ENCODE peak calls at places on chromosome 17, in five cellular contexts. B is tibial artery; J is heart right ventricle; D is GM23248; I is CD8-positive, alpha-beta T cell. P is an unnamed sample. For H3K4me1, the result is how much of the 10 kb centered on the place peaks cover.

GRCh38 chr17:82874011-82874835 is 34.4 kb upstream of the ZNF750 start:
- DNase-seq in B (no peak), J (no peak), D (no peak), I (no peak), P (peak)

GRCh38 chr17:50203589-50204345 is 2.3 kb upstream of the COL1A1 start:
- DNase-seq in B (peak), J (no peak), D (peak), I (no peak), P (no peak)

GRCh38 chr17:80426671-80427326 is 11.8 kb downstream of the ENDOV start:
- DNase-seq in B (peak), J (peak), D (peak), I (peak), P (peak)

GRCh38 chr17:37761065-37761464 is 16.2 kb upstream of the HNF1B start:
- DNase-seq in B (no peak), J (no peak), D (no peak), I (no peak), P (no peak)

GRCh38 chr17:8151120-8151640 is 1.0 kb downstream of the PER1 start:
- DNase-seq in B (peak), J (peak), D (peak), I (peak), P (peak)

GRCh38 chr17:30922235-30922993 is 669 bp downstream of the ADAP2 start:
- DNase-seq in B (no peak), J (peak), D (peak), I (no peak), P (no peak)

GRCh38 chr17:27649929-27650328 is 18.9 kb downstream of the LGALS9 start:
- DNase-seq in B (peak), J (peak), D (no peak), I (no peak), P (no peak)

GRCh38 chr17:32875904-32876413 is 965 bp downstream of the MYO1D start:
- DNase-seq in B (no peak), J (no peak), D (peak), I (no peak), P (no peak)

GRCh38 chr17:76390003-76390421 is 5.6 kb downstream of the SPHK1 start:
- DNase-seq in B (no peak), J (no peak), D (peak), I (no peak), P (no peak)

GRCh38 chr17:30905742-30906100 is 317 bp downstream of the TEFM start:
- DNase-seq in B (no peak), J (no peak), D (peak), I (no peak), P (no peak)

GRCh38 chr17:63939884-63940283 is 7.8 kb upstream of the CD79B start:
- DNase-seq in B (no peak), J (no peak), D (no peak), I (no peak), P (no peak)

GRCh38 chr17:67600408-67600807 is 117.3 kb upstream of the NOL11 start:
- DNase-seq in B (no peak), J (no peak), D (no peak), I (no peak), P (no peak)

GRCh38 chr17:48564200-48565023 is 13.7 kb downstream of the HOXB4 start:
- DNase-seq in B (no peak), J (no peak), D (peak), I (no peak), P (peak)

GRCh38 chr17:20267459-20267842 is 199.9 kb downstream of the LGALS9B start:
- DNase-seq in B (no peak), J (no peak), D (no peak), I (peak), P (no peak)

GRCh38 chr17:71636644-71637043 is 484.2 kb upstream of the SOX9 start:
- DNase-seq in B (no peak), J (no peak), D (no peak), I (no peak), P (no peak)

GRCh38 chr17:31008374-31009035 is 37.7 kb downstream of the RNF135 start:
- DNase-seq in B (peak), J (peak), D (peak), I (peak), P (peak)

GRCh38 chr17:39352511-39352910 is 48.9 kb downstream of the FBXL20 start:
- DNase-seq in B (no peak), J (no peak), D (peak), I (no peak), P (no peak)

GRCh38 chr17:49910094-49910857 is 58.7 kb upstream of the DLX4 start:
- DNase-seq in B (no peak), J (no peak), D (peak), I (no peak), P (peak)

GRCh38 chr17:69501591-69502468 is 87.3 kb downstream of the MAP2K6 start:
- DNase-seq in B (peak), J (no peak), D (peak), I (no peak), P (peak)

GRCh38 chr17:81558941-81559806 is 7.0 kb upstream of the FAAP100 start:
- DNase-seq in B (no peak), J (peak), D (no peak), I (no peak), P (no peak)

GRCh38 chr17:81161536-81161935 is 3.8 kb upstream of the PVALEF start:
- DNase-seq in B (no peak), J (no peak), D (no peak), I (no peak), P (no peak)

GRCh38 chr17:29613371-29613837 is 9.3 kb downstream of the CORO6 start:
- DNase-seq in B (peak), J (peak), D (peak), I (peak), P (no peak)

DNA sequence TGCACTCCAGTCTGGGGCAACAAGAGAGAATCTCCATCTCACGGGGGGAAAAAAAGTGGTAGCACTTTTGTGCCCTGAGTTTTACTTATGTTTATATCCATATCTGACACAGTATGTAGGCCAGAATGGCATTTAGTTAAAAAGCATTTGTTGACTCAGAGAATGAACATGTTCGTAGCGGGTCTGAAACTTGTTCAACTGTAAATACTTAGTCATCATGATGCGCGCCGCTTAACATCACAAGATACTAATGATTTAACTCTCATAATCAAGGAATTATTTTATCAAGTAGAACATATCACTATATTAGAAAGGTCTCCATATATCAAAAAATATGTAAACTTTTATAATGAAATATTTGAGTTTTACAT is 55.3 kb upstream of the ITGA2B start:
- DNase-seq in B (no peak), J (no peak), D (peak), I (no peak), P (peak)
- H3K27ac ChIP-seq in B (no peak), J (no peak), D (no peak), I (no peak), P (peak)

GRCh38 chr17:74357466-74357809 is 4.2 kb downstream of the BTBD17 start:
- DNase-seq in B (no peak), J (no peak), D (no peak), I (no peak), P (no peak)
- H3K4me3 ChIP-seq in B (no peak), J (peak), D (no peak), I (no peak), P (no peak)

DNA sequence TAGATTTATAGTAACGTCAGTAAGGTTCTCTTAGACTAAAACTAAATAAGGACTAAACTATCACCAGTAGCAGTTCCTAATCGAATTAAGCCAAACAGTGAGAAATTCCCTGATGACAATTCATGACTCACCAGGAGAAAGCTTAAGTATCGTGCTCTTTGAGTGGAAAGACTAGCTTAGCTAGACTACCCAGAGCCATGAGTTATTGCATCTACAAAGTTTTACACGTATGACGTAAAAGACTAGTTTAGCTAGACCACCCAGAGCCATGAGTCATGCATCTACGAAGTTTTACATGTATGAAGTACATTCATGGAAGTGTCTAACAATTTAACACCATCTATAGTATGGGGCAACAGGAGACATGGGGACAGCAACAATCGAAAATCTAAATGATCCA is 36.6 kb downstream of the UBE2G1 start:
- DNase-seq in B (no peak), J (no peak), D (peak), I (no peak), P (peak)
- H3K4me1 ChIP-seq in B (under half), J (half or more), D (under half), I (under half), P (under half)

GRCh38 chr17:61619953-61620352 is 28.9 kb upstream of the NACA2 start:
- DNase-seq in B (no peak), J (no peak), D (no peak), I (no peak), P (no peak)
- H3K27ac ChIP-seq in B (no peak), J (no peak), D (no peak), I (no peak), P (no peak)

DNA sequence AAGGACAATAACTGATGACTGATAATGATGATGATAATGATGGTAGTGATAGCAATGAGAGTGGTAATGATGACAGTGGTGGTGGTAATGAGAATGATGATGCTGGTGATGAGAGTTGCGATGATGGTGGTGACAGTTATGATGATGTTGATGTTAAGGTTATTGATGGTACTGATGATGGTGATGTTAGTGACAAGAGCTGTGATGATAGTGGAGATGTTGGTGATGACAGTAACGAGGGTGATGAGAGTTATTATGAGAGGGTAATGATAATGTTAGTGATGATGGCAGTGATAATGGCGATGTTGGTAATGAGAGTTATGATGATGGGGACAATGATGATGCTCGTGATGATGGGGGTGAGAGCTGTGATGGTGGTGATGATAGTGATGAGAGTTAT is 13.2 kb upstream of the TMEM132E start:
- DNase-seq in B (no peak), J (no peak), D (no peak), I (no peak), P (no peak)
- H3K4me3 ChIP-seq in B (no peak), J (no peak), D (no peak), I (no peak), P (no peak)

P was measured in mammary epithelial cell.